ENCODE peak calls at places on chromosomes 11 and 22, in four cellular contexts. E, N, P and F are unnamed samples.

GRCh38 chr22:43901976-43902643 is 10.3 kb upstream of the PNPLA5 start:
- DNase-seq in E (peak; percentile 97), N (peak; percentile 92), P (no peak), F (no peak)

GRCh38 chr11:76206327-76207081 is at the start of gene WNT11:
- DNase-seq in E (no peak), N (peak; percentile 43), P (no peak), F (no peak)

GRCh38 chr11:19723572-19724342 is 11.1 kb downstream of the NAV2 start:
- DNase-seq in E (peak; percentile 55), N (peak; percentile 36), P (no peak), F (no peak)

GRCh38 chr22:39526736-39527171 is 5.8 kb downstream of the RPS19BP1 start:
- DNase-seq in E (no peak), N (peak; percentile 20), P (no peak), F (no peak)

GRCh38 chr11:87020764-87021365 is 16.9 kb upstream of the TMEM135 start:
- DNase-seq in E (peak; percentile 20), N (no peak), P (no peak), F (no peak)

GRCh38 chr11:65492637-65493366 is 6.0 kb upstream of the MALAT1 start:
- DNase-seq in E (peak; percentile 89), N (peak; percentile 95), P (no peak), F (no peak)

GRCh38 chr11:64713031-64713780 is 9.8 kb downstream of the NRXN2 start:
- DNase-seq in E (peak; percentile 37), N (peak; percentile 23), P (no peak), F (no peak)

GRCh38 chr11:86715611-86716010 is 43.2 kb upstream of the ME3 start:
- DNase-seq in E (no peak), N (no peak), P (no peak), F (no peak)

GRCh38 chr11:3243880-3244279 is 11.7 kb upstream of the MRGPRE start:
- DNase-seq in E (no peak), N (no peak), P (no peak), F (no peak)

GRCh38 chr11:35077709-35078695 is 61.0 kb upstream of the CD44 start:
- DNase-seq in E (peak; percentile 84), N (peak; percentile 87), P (no peak), F (peak; percentile 17)

GRCh38 chr11:110929129-110929528 is 216.9 kb upstream of the ARHGAP20 start:
- DNase-seq in E (no peak), N (no peak), P (no peak), F (no peak)

GRCh38 chr11:6476571-6476970 is 2.8 kb upstream of the TRIM3 start:
- DNase-seq in E (no peak), N (no peak), P (no peak), F (no peak)

GRCh38 chr11:112841719-112842118 is 119.5 kb upstream of the NCAM1 start:
- DNase-seq in E (no peak), N (no peak), P (no peak), F (no peak)

GRCh38 chr22:28742562-28742962 is 723 bp downstream of the HSCB start:
- DNase-seq in E (no peak), N (no peak), P (no peak), F (peak; percentile 71)

GRCh38 chr11:75633409-75634011 is 35.3 kb downstream of the MAP6 start:
- DNase-seq in E (no peak), N (no peak), P (no peak), F (no peak)

GRCh38 chr22:24697671-24698082 is 76.8 kb downstream of the PIWIL3 start:
- DNase-seq in E (no peak), N (no peak), P (no peak), F (peak; percentile 28)

GRCh38 chr11:43505171-43505570 is 146.5 kb downstream of the TTC17 start:
- DNase-seq in E (no peak), N (no peak), P (no peak), F (no peak)

GRCh38 chr22:23220485-23221350 is 40.4 kb downstream of the BCR start:
- DNase-seq in E (peak; percentile 53), N (no peak), P (no peak), F (no peak)

GRCh38 chr22:48647606-48648515 is 1179.8 kb downstream of the BRD1 start:
- DNase-seq in E (no peak), N (no peak), P (no peak), F (no peak)

GRCh38 chr22:21623402-21623970 is 6.3 kb downstream of the YDJC start:
- DNase-seq in E (no peak), N (no peak), P (no peak), F (no peak)

GRCh38 chr11:59706518-59707285 is 6.9 kb downstream of the OR10V1 start:
- DNase-seq in E (peak; percentile 88), N (peak; percentile 70), P (no peak), F (peak; percentile 88)

GRCh38 chr11:63764712-63765631 is 3.6 kb downstream of the ZFTA start:
- DNase-seq in E (no peak), N (no peak), P (no peak), F (no peak)

GRCh38 chr11:71568707-71569349 is 3.5 kb downstream of the KRTAP5-10 start:
- DNase-seq in E (no peak), N (no peak), P (no peak), F (no peak)

GRCh38 chr11:70124321-70125061 is 46.4 kb downstream of the ANO1 start:
- DNase-seq in E (no peak), N (no peak), P (no peak), F (no peak)

GRCh38 chr22:49922484-49922883 is 4.0 kb downstream of the CRELD2 start:
- DNase-seq in E (no peak), N (no peak), P (no peak), F (no peak)

GRCh38 chr22:42553475-42554361 is at the start of gene SERHL2:
- DNase-seq in E (peak; percentile 55), N (peak; percentile 79), P (no peak), F (peak; percentile 19)

GRCh38 chr22:38138961-38139360 is 28.5 kb upstream of the BAIAP2L2 start:
- DNase-seq in E (no peak), N (no peak), P (no peak), F (no peak)

GRCh38 chr11:84890706-84891105 is 736.4 kb downstream of the DLG2 start:
- DNase-seq in E (peak; percentile 15), N (no peak), P (no peak), F (no peak)

GRCh38 chr22:17368727-17369552 is at the start of gene CECR2:
- DNase-seq in E (no peak), N (peak; percentile 1), P (no peak), F (no peak)

GRCh38 chr22:41526226-41526531 is 18.1 kb downstream of the POLR3H start:
- DNase-seq in E (no peak), N (no peak), P (no peak), F (no peak)
- H3K27ac ChIP-seq in E (peak overlapping the region; percentile 53), N (no peak overlapping the region), P (peak overlapping the region; percentile 86), F (no peak overlapping the region)

GRCh38 chr22:19919701-19920363 is 21.7 kb upstream of the COMT start:
- DNase-seq in E (no peak), N (no peak), P (no peak), F (no peak)
- H3K4me1 ChIP-seq in E (no peaks in the 10 kb centered on the region), N (no peaks in the 10 kb centered on the region), P (no peaks in the 10 kb centered on the region), F (no peaks in the 10 kb centered on the region)

GRCh38 chr11:96339704-96340554 is 3.1 kb downstream of the MAML2 start:
- DNase-seq in E (peak; percentile 59), N (peak; percentile 27), P (no peak), F (no peak)

GRCh38 chr11:96335389-96335788 is 7.6 kb downstream of the MAML2 start:
- DNase-seq in E (peak; percentile 52), N (peak; percentile 95), P (no peak), F (no peak)

GRCh38 chr11:96338910-96339703 is 3.9 kb downstream of the MAML2 start:
- DNase-seq in E (peak; percentile 84), N (peak; percentile 80), P (no peak), F (no peak)

GRCh38 chr11:96340555-96340885 is 2.5 kb downstream of the MAML2 start:
- DNase-seq in E (peak; percentile 56), N (peak; percentile 28), P (no peak), F (no peak)

DNA sequence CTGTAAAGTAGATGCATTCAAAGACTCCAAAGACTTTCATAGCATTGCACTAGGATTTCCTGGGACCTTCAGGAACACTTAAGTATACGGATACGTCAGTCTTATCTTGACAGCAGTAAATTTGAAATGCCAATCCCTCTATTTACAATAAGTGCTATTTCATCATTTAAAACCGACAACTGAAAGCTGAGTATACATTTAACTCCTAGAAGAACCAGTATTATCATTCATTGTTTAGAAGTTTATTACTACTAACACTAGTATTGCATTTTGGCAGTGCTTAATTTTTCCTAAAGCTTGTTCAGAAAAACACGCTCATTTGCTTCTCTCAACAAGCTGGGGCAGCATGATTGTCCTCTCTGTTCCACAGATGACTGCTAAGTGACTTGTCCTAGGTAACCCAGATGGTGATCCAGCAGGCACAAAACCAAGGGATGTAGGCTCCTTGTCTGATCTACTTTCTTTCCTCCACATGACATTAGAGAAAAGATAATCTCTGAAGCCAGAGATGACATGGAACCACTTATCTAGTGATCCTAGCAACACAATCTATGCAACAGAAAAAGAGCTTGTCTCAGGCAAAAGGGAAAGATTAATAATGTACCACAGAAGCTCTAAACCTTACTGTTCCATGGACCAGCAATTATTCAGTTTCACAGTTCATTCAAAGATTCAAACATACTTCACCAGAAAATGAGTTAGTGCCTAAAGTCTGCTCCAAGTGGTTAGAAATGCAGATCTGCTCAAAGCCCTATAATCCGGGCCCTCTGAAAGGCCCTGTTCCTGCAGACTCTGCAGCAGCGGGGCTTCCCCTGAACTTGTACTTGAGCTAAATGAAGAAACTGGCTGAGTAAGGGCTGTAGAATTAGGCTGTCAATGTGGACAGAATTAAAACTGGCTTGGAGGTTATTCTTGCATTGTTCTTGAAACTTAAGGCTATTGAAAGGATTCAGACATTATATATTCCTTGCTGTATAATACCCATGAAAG is 5.2 kb downstream of the MAML2 start:
- DNase-seq in E (peak; percentile 60), N (peak; percentile 84), P (no peak), F (no peak)
- H3K27ac ChIP-seq in E (peak overlapping the region; percentile 27), N (no peak overlapping the region), P (peak overlapping the region; percentile 93), F (peak overlapping the region; percentile 85)

GRCh38 chr11:36500315-36500721 is 9.8 kb downstream of the TRAF6 start:
- DNase-seq in E (peak; percentile 96), N (peak; percentile 94), P (no peak), F (peak; percentile 26)
- H3K4me1 ChIP-seq in E (peaks cover 7% of the 10 kb centered on the region), N (peaks cover 5% of the 10 kb centered on the region), P (peaks cover 11% of the 10 kb centered on the region), F (peaks cover 18% of the 10 kb centered on the region)